ENCODE peak calls at places on chromosomes 4 and X, in four cellular contexts. N, O, T and Y are unnamed samples.

GRCh38 chr4:102537280-102537679 is 36.1 kb downstream of the NFKB1 start:
- DNase-seq in N (no peak), O (no peak), T (no peak), Y (no peak)

GRCh38 chrX:134898450-134898849 is 92.3 kb upstream of the SMIM10 start:
- DNase-seq in T (no peak), O (no peak), N (no peak), Y (no peak)

GRCh38 chr4:155738548-155738947 is 20.3 kb upstream of the GUCY1B1 start:
- DNase-seq in O (no peak), N (no peak), T (no peak), Y (no peak)

GRCh38 chrX:41449615-41450014 is 2.5 kb downstream of the NYX start:
- DNase-seq in T (no peak), N (no peak), O (no peak), Y (no peak)

GRCh38 chr4:157447195-157447594 is 226.7 kb downstream of the GRIA2 start:
- DNase-seq in T (no peak), O (no peak), N (no peak), Y (no peak)

GRCh38 chr4:182604161-182604591 is 313.0 kb downstream of the DCTD start:
- DNase-seq in T (no peak), O (no peak), N (no peak), Y (no peak)

GRCh38 chr4:113584407-113585150 is 177.0 kb downstream of the CAMK2D start:
- DNase-seq in T (no peak), O (peak; percentile 68), N (no peak), Y (no peak)

GRCh38 chr4:8217871-8218270 is 18.8 kb downstream of the SH3TC1 start:
- DNase-seq in T (no peak), N (no peak), O (no peak), Y (no peak)

GRCh38 chr4:181971973-181972372 is 271.2 kb upstream of the TENM3 start:
- DNase-seq in O (no peak), N (no peak), T (no peak), Y (no peak)

GRCh38 chr4:74056114-74056857 is 17.8 kb upstream of the CXCL3 start:
- DNase-seq in T (no peak), N (no peak), O (no peak), Y (no peak)

GRCh38 chr4:106809083-106809482 is 227.0 kb downstream of the DKK2 start:
- DNase-seq in O (no peak), N (no peak), T (no peak), Y (no peak)

GRCh38 chrX:38817004-38817703 is 15.9 kb downstream of the MID1IP1 start:
- DNase-seq in N (no peak), T (no peak), O (peak; percentile 33), Y (peak; percentile 3)

GRCh38 chrX:145843196-145843595 is 25.6 kb downstream of the SLITRK2 start:
- DNase-seq in N (no peak), O (no peak), T (no peak), Y (peak; percentile 51)

GRCh38 chrX:72021975-72022374 is 109.7 kb downstream of the RTL5 start:
- DNase-seq in O (peak; percentile 42), T (peak; percentile 48), N (no peak), Y (no peak)

GRCh38 chr4:174215936-174216699 is 67.3 kb downstream of the FBXO8 start:
- DNase-seq in O (no peak), N (no peak), T (no peak), Y (no peak)

GRCh38 chr4:121053601-121054143 is 18.7 kb downstream of the NDNF start:
- DNase-seq in N (no peak), O (no peak), T (no peak), Y (no peak)

GRCh38 chrX:153628129-153628528 is 18.9 kb upstream of the DUSP9 start:
- DNase-seq in T (no peak), O (no peak), N (no peak), Y (no peak)

GRCh38 chrX:23784487-23785301 is 1.7 kb downstream of the SAT1 start:
- DNase-seq in T (no peak), O (no peak), N (no peak), Y (no peak)

GRCh38 chr4:26746742-26747351 is 113.8 kb upstream of the STIM2 start:
- DNase-seq in T (no peak), N (no peak), O (no peak), Y (no peak)

GRCh38 chr4:59612235-59612634 is 1587.9 kb upstream of the ADGRL3 start:
- DNase-seq in N (no peak), O (no peak), T (no peak), Y (no peak)

GRCh38 chrX:10514891-10515290 is 105.5 kb downstream of the MID1 start:
- DNase-seq in O (no peak), N (no peak), T (no peak), Y (no peak)

GRCh38 chr4:3137908-3138307 is 63.4 kb downstream of the HTT start:
- DNase-seq in N (no peak), T (no peak), O (no peak), Y (no peak)

GRCh38 chr4:3130826-3131225 is 56.3 kb downstream of the HTT start:
- DNase-seq in N (no peak), T (no peak), O (no peak), Y (no peak)

GRCh38 chr4:3135155-3136011 is 60.9 kb downstream of the HTT start:
- DNase-seq in N (no peak), T (no peak), O (no peak), Y (no peak)

GRCh38 chr4:3134201-3134600 is 59.7 kb downstream of the HTT start:
- DNase-seq in N (no peak), O (no peak), T (no peak), Y (no peak)

DNA sequence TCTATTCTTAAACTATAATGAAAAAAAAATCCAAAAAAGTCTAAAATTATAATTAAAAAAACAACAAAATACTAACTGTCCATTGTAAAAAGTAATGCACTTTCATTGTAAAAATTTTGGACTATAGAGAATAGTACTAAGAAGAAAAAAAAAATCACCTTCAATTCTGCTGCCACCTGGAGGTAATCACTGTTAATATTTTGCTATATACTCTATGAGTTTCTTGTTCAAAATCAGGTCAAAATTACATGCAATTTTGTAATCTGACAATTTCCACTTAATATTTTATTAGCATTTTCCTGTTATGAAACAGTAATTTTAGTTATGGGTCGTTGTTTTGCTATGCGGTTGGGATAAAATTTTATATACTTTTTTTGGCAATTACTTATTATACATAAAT is 62.0 kb downstream of the HTT start:
- DNase-seq in T (no peak), N (no peak), O (no peak), Y (no peak)
- TF ChIP-seq CTCF in T (no peak), N (no peak), O (peak; percentile 39), Y (no peak)

GRCh38 chr4:94690851-94691254 is 66.9 kb upstream of the BMPR1B start:
- DNase-seq in T (no peak), O (no peak), N (no peak), Y (no peak)

GRCh38 chr4:94686086-94686485 is 71.7 kb upstream of the BMPR1B start:
- DNase-seq in T (no peak), O (no peak), N (no peak), Y (no peak)

GRCh38 chr4:94691552-94691951 is 66.2 kb upstream of the BMPR1B start:
- DNase-seq in T (no peak), N (no peak), O (no peak), Y (no peak)

DNA sequence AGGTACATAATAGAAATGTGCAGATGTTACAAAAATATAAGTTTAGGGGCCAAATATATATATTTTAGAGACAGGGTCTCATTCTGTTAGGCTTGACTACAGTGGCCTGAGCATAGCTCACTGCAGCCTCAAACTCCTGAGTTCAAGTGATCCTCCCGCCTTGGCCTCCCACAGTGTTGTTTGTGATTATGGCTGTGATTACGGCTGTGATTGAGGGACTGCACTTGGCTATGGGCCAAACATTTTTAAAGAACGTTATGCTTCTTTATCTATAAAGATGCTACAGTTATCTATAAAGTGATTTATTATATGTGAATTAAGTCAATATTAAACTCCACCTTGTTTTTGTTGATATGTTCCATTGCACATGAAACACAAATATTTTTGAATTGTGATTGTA is 68.6 kb upstream of the BMPR1B start:
- DNase-seq in O (no peak), N (no peak), T (no peak), Y (no peak)
- TF ChIP-seq CTCF in O (no peak), N (no peak), T (no peak), Y (no peak)

GRCh38 chr4:12265554-12265953 is 836.9 kb upstream of the HS3ST1 start:
- DNase-seq in N (no peak), O (no peak), T (no peak), Y (no peak)
- TF ChIP-seq CTCF in N (no peak), O (no peak), T (no peak), Y (no peak)

GRCh38 chr4:141995051-141995450 is 358.7 kb downstream of the IL15 start:
- DNase-seq in T (no peak), N (no peak), O (no peak), Y (no peak)

GRCh38 chr4:142005519-142005918 is 369.1 kb downstream of the IL15 start:
- DNase-seq in T (no peak), N (no peak), O (no peak), Y (no peak)

GRCh38 chr4:141999446-142000143 is 363.2 kb downstream of the IL15 start:
- DNase-seq in O (no peak), T (no peak), N (no peak), Y (no peak)
- TF ChIP-seq CTCF in O (no peak), T (no peak), N (no peak), Y (no peak)

GRCh38 chr4:6371827-6372226 is 100.6 kb downstream of the PPP2R2C start:
- DNase-seq in O (no peak), N (no peak), T (no peak), Y (no peak)

GRCh38 chr4:6374575-6374974 is 97.8 kb downstream of the PPP2R2C start:
- DNase-seq in T (no peak), O (no peak), N (no peak), Y (no peak)

GRCh38 chr4:6373541-6374410 is 98.6 kb downstream of the PPP2R2C start:
- DNase-seq in T (no peak), O (no peak), N (no peak), Y (no peak)

GRCh38 chr4:6371271-6371670 is 101.1 kb downstream of the PPP2R2C start:
- DNase-seq in N (no peak), O (no peak), T (no peak), Y (no peak)

GRCh38 chr4:6372649-6373525 is 99.5 kb downstream of the PPP2R2C start:
- DNase-seq in T (no peak), N (no peak), O (peak; percentile 77), Y (no peak)
- TF ChIP-seq CTCF in T (no peak), N (no peak), O (no peak), Y (no peak)